ENCODE peak calls at places on chromosomes 13 and 19, in nine cellular contexts. H is foreskin fibroblast, P is Caco-2, A is fibroblast of mammary gland, O is lower leg skin, V is ovary, T is mucosa of descending colon, I is brain microvascular endothelial cell, Z is activated B cell treated with CpG ODN at 0.5 μM for 24 hours. L is an unnamed sample.

GRCh38 chr13:36297259-36297599 is 385 bp downstream of the CCDC169 start:
- DNase-seq in Z (no peak), T (no peak), O (no peak), I (no peak), A (peak), V (no peak), H (peak), P (no peak), L (no peak)

GRCh38 chr19:45420871-45421270 is 2.8 kb downstream of the ERCC1 start:
- DNase-seq in A (no peak), O (no peak), P (no peak), H (no peak), T (no peak), V (no peak), I (no peak), Z (no peak), L (no peak)

GRCh38 chr19:39410620-39411005 is 1.9 kb upstream of the PLEKHG2 start:
- DNase-seq in P (no peak), V (no peak), I (no peak), O (no peak), T (no peak), H (peak), Z (no peak), A (no peak), L (no peak)

GRCh38 chr19:42370667-42371066 is 19.4 kb downstream of the CNFN start:
- DNase-seq in Z (no peak), V (no peak), I (no peak), T (no peak), A (no peak), P (no peak), H (peak), O (no peak), L (no peak)

GRCh38 chr19:48470281-48470680 is 1.1 kb downstream of the CYTH2 start:
- DNase-seq in H (no peak), Z (no peak), V (no peak), T (no peak), I (no peak), A (no peak), O (no peak), P (no peak), L (no peak)

GRCh38 chr19:48805452-48805851 is 5.4 kb downstream of the BCAT2 start:
- DNase-seq in T (no peak), A (no peak), I (no peak), P (no peak), Z (no peak), H (no peak), O (no peak), V (no peak), L (no peak)

GRCh38 chr19:38726761-38727301 is 17.4 kb downstream of the CAPN12 start:
- DNase-seq in I (no peak), A (no peak), O (no peak), V (no peak), H (no peak), Z (no peak), T (peak), P (no peak), L (no peak)

GRCh38 chr13:26946675-26947342 is 186.2 kb upstream of the GPR12 start:
- DNase-seq in O (no peak), Z (no peak), I (peak), A (peak), H (peak), P (peak), T (no peak), V (no peak), L (no peak)

GRCh38 chr19:34661357-34661756 is 15.6 kb downstream of the SCGB2B2 start:
- DNase-seq in I (no peak), O (no peak), Z (no peak), H (no peak), P (no peak), T (no peak), V (no peak), A (no peak), L (no peak)

GRCh38 chr13:99323488-99323887 is 16.3 kb upstream of the GPR183 start:
- DNase-seq in V (no peak), O (no peak), A (peak), P (no peak), T (no peak), H (peak), I (no peak), Z (no peak), L (no peak)

GRCh38 chr19:45443462-45444317 is 20.0 kb upstream of the ERCC1 start:
- DNase-seq in P (peak), Z (peak), H (peak), O (peak), T (peak), V (peak), A (peak), I (peak), L (peak)

GRCh38 chr13:48975926-48976676 is 389 bp downstream of the FNDC3A start:
- DNase-seq in H (peak), P (peak), I (peak), T (peak), A (peak), V (peak), O (peak), Z (peak), L (peak)
- TF ChIP-seq CTCF in H (no peak), P (no peak), I (no peak), T (no peak), A (no peak), V (no peak), O (no peak), Z (no peak), L (peak)

DNA sequence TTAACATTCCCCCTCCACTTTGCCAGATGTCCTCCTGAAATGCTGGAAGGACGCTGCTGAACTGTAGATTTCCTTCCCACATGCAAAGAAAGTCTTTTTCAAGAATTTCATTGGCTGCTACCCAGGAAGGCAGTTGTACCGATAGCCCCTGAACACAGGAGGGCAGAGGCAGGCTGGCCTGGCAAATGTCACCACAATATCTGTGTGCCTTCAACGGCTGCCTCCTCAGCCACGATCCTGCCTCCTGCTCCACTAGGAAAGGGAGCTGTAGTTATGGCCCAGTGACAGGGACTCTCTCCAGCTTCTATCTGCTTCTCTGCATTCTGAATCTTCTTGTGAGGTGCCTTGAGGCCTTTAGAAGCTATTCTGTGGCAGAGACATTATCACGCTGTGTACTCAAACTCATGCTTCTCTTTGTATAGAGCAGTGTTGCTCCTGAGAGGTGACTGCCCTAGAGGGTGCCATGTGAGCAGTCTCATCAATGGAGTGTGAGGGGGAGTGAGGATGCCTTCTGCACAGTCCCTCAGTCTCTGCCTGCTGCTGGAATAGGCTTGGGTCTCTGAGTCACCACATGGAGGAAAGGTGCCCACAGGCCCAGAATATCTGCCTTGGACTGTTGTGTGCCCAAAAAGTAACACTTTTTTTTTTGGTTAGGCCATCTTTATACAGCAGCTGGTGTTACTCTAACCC is 279.8 kb downstream of the DNAJC15 start:
- DNase-seq in V (peak), P (peak), O (no peak), I (peak), H (peak), T (peak), A (peak), Z (no peak), L (no peak)
- TF ChIP-seq CTCF in V (peak), P (peak), O (no peak), I (peak), H (peak), T (no peak), A (peak), Z (no peak), L (peak)

DNA sequence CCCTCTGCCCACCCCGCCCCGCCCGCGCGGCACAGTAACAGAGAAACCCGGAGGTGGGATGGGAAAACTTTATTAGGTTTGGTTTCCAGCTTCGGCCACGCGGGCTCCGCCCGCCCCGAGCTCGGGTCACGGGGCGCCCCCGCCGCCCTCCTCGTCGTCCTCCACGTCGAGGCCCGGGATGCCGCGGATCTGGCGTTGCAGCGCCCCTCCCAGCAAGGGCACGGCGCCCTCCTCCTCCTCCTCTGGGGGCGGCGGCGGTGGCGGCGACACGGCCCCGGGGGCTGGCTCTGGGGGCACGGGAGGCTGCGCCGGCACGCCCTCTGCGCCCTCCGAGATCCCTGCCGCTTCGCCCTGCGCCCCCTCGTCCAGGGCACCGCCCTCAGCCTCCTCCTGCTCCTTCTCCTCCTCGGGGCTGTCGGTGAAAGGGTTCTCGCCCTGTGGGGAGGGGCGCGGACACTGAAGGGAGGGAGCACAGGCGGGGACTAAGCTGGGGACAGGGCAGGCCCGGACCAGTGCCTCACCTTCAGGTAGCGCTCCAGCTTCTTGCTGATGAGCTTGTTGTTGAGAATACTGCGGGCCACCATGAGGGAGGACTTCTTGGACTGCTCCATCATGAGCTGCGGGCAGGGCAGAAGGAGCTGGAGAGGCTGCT is 535 bp upstream of the AKAP8 start:
- DNase-seq in O (peak), V (no peak), P (peak), H (peak), Z (no peak), T (peak), I (peak), A (peak), L (no peak)
- TF ChIP-seq CTCF in O (no peak), V (no peak), P (no peak), H (no peak), Z (no peak), T (no peak), I (no peak), A (no peak), L (peak)

GRCh38 chr19:29259153-29259552 is 46.2 kb upstream of the UQCRFS1 start:
- DNase-seq in V (no peak), A (peak), H (peak), I (no peak), P (peak), T (no peak), Z (no peak), O (no peak), L (no peak)
- TF ChIP-seq CTCF in V (no peak), A (peak), H (no peak), I (peak), P (peak), T (no peak), Z (no peak), O (no peak), L (peak)

GRCh38 chr19:858868-859843 is at the start of gene CFD:
- DNase-seq in P (no peak), H (no peak), Z (no peak), T (peak), A (peak), O (peak), V (peak), I (no peak), L (peak)

GRCh38 chr19:861756-862528 is 2.5 kb downstream of the CFD start:
- DNase-seq in H (peak), V (peak), I (no peak), O (no peak), Z (peak), T (peak), P (peak), A (no peak), L (peak)

GRCh38 chr19:862529-863304 is 3.3 kb downstream of the CFD start:
- DNase-seq in A (peak), V (peak), O (peak), T (peak), I (peak), P (peak), H (peak), Z (peak), L (peak)

GRCh38 chr19:861099-861755 is 1.8 kb downstream of the CFD start:
- DNase-seq in T (no peak), I (no peak), A (no peak), H (no peak), Z (no peak), P (no peak), O (no peak), V (no peak), L (no peak)

DNA sequence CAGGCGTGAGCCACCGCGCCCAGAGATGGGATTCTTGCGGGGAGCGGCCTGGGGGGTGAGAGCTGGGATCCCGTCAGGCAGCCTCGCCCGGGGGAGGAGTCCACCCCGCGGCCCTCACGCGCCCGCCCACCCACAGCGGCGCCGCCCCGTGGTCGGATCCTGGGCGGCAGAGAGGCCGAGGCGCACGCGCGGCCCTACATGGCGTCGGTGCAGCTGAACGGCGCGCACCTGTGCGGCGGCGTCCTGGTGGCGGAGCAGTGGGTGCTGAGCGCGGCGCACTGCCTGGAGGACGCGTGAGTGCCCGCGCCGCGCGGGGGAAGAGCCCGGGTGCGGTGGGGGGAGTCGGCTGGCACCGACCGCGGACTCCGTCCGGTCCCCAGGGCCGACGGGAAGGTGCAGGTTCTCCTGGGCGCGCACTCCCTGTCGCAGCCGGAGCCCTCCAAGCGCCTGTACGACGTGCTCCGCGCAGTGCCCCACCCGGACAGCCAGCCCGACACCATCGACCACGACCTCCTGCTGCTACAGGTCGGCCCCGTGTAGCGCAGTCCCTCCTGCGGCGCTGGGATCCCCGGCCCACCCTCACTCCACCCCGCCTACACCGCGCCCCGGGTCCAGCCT is 1.1 kb downstream of the CFD start:
- DNase-seq in P (peak), I (no peak), O (peak), Z (peak), H (peak), T (peak), A (peak), V (peak), L (peak)
- TF ChIP-seq CTCF in P (peak), I (no peak), O (no peak), Z (no peak), H (no peak), T (no peak), A (no peak), V (no peak), L (peak)

L was measured in osteocyte.